ENCODE peak calls at places on chromosome 15, in nine cellular contexts. One of them, this sample, is unnamed.

GRCh38 chr15:27906802-27907201 is 192.3 kb downstream of the OCA2 start:
- DNase-seq in heart left ventricle: no peak
- DNase-seq in myocyte: no peak
- DNase-seq in effector CD4-positive, alpha-beta T cell: no peak
- DNase-seq in stimulated activated CD4-positive, alpha-beta T cell treated with anti-CD3 and anti-CD28 coated beads, Interleukin-4, amount 100 ng/mL, for 24 hours: no peak
- DNase-seq in body of pancreas: no peak
- DNase-seq in midbrain: no peak
- DNase-seq in activated CD8-positive, alpha-beta memory T cell treated with anti-CD3 and anti-CD28 coated beads, Interleukin-2, amount 50 U/mL, for 48 hours: no peak
- DNase-seq in adrenal gland: no peak
- DNase-seq in this sample: no peak

GRCh38 chr15:88002721-88003120 is 253.8 kb downstream of the NTRK3 start:
- DNase-seq in heart left ventricle: no peak
- DNase-seq in myocyte: no peak
- DNase-seq in effector CD4-positive, alpha-beta T cell: no peak
- DNase-seq in stimulated activated CD4-positive, alpha-beta T cell treated with anti-CD3 and anti-CD28 coated beads, Interleukin-4, amount 100 ng/mL, for 24 hours: no peak
- DNase-seq in body of pancreas: no peak
- DNase-seq in midbrain: no peak
- DNase-seq in activated CD8-positive, alpha-beta memory T cell treated with anti-CD3 and anti-CD28 coated beads, Interleukin-2, amount 50 U/mL, for 48 hours: no peak
- DNase-seq in adrenal gland: no peak
- DNase-seq in this sample: no peak

GRCh38 chr15:101013151-101013550 is 94.0 kb downstream of the LRRK1 start:
- DNase-seq in heart left ventricle: no peak
- DNase-seq in myocyte: no peak
- DNase-seq in effector CD4-positive, alpha-beta T cell: no peak
- DNase-seq in stimulated activated CD4-positive, alpha-beta T cell treated with anti-CD3 and anti-CD28 coated beads, Interleukin-4, amount 100 ng/mL, for 24 hours: no peak
- DNase-seq in body of pancreas: no peak
- DNase-seq in midbrain: no peak
- DNase-seq in activated CD8-positive, alpha-beta memory T cell treated with anti-CD3 and anti-CD28 coated beads, Interleukin-2, amount 50 U/mL, for 48 hours: peak; percentile 35
- DNase-seq in adrenal gland: no peak
- DNase-seq in this sample: peak; percentile 60

GRCh38 chr15:25170781-25171110 is 216.0 kb downstream of the SNRPN start:
- DNase-seq in heart left ventricle: peak; percentile 33
- DNase-seq in myocyte: no peak
- DNase-seq in effector CD4-positive, alpha-beta T cell: no peak
- DNase-seq in stimulated activated CD4-positive, alpha-beta T cell treated with anti-CD3 and anti-CD28 coated beads, Interleukin-4, amount 100 ng/mL, for 24 hours: no peak
- DNase-seq in body of pancreas: no peak
- DNase-seq in midbrain: no peak
- DNase-seq in activated CD8-positive, alpha-beta memory T cell treated with anti-CD3 and anti-CD28 coated beads, Interleukin-2, amount 50 U/mL, for 48 hours: no peak
- DNase-seq in adrenal gland: no peak
- DNase-seq in this sample: peak; percentile 54

GRCh38 chr15:100601628-100602063 is 338 bp downstream of the LINS1 start:
- DNase-seq in heart left ventricle: no peak
- DNase-seq in myocyte: no peak
- DNase-seq in effector CD4-positive, alpha-beta T cell: no peak
- DNase-seq in stimulated activated CD4-positive, alpha-beta T cell treated with anti-CD3 and anti-CD28 coated beads, Interleukin-4, amount 100 ng/mL, for 24 hours: no peak
- DNase-seq in body of pancreas: no peak
- DNase-seq in midbrain: no peak
- DNase-seq in activated CD8-positive, alpha-beta memory T cell treated with anti-CD3 and anti-CD28 coated beads, Interleukin-2, amount 50 U/mL, for 48 hours: no peak
- DNase-seq in adrenal gland: no peak
- DNase-seq in this sample: no peak

GRCh38 chr15:60507596-60508424 is 28.9 kb upstream of the ICE2 start:
- DNase-seq in heart left ventricle: no peak
- DNase-seq in myocyte: peak; percentile 68
- DNase-seq in effector CD4-positive, alpha-beta T cell: peak; percentile 38
- DNase-seq in stimulated activated CD4-positive, alpha-beta T cell treated with anti-CD3 and anti-CD28 coated beads, Interleukin-4, amount 100 ng/mL, for 24 hours: peak; percentile 61
- DNase-seq in body of pancreas: peak; percentile 64
- DNase-seq in midbrain: peak; percentile 62
- DNase-seq in activated CD8-positive, alpha-beta memory T cell treated with anti-CD3 and anti-CD28 coated beads, Interleukin-2, amount 50 U/mL, for 48 hours: no peak
- DNase-seq in adrenal gland: peak; percentile 48
- DNase-seq in this sample: no peak

GRCh38 chr15:40379853-40380252 is 2.7 kb upstream of the KNSTRN start:
- DNase-seq in heart left ventricle: no peak
- DNase-seq in myocyte: peak; percentile 100
- DNase-seq in effector CD4-positive, alpha-beta T cell: no peak
- DNase-seq in stimulated activated CD4-positive, alpha-beta T cell treated with anti-CD3 and anti-CD28 coated beads, Interleukin-4, amount 100 ng/mL, for 24 hours: no peak
- DNase-seq in body of pancreas: peak; percentile 71
- DNase-seq in midbrain: no peak
- DNase-seq in activated CD8-positive, alpha-beta memory T cell treated with anti-CD3 and anti-CD28 coated beads, Interleukin-2, amount 50 U/mL, for 48 hours: no peak
- DNase-seq in adrenal gland: peak; percentile 91
- DNase-seq in this sample: no peak

GRCh38 chr15:24954783-24955548 is at the start of the genes SNRPN and SNURF:
- DNase-seq in heart left ventricle: peak; percentile 90
- DNase-seq in myocyte: peak; percentile 83
- DNase-seq in effector CD4-positive, alpha-beta T cell: peak; percentile 48
- DNase-seq in stimulated activated CD4-positive, alpha-beta T cell treated with anti-CD3 and anti-CD28 coated beads, Interleukin-4, amount 100 ng/mL, for 24 hours: peak; percentile 62
- DNase-seq in body of pancreas: peak; percentile 74
- DNase-seq in midbrain: peak; percentile 62
- DNase-seq in activated CD8-positive, alpha-beta memory T cell treated with anti-CD3 and anti-CD28 coated beads, Interleukin-2, amount 50 U/mL, for 48 hours: peak; percentile 81
- DNase-seq in adrenal gland: peak; percentile 83
- DNase-seq in this sample: peak; percentile 79

GRCh38 chr15:59688383-59688887 is 685 bp downstream of the BNIP2 start:
- DNase-seq in heart left ventricle: no peak
- DNase-seq in myocyte: no peak
- DNase-seq in effector CD4-positive, alpha-beta T cell: peak; percentile 26
- DNase-seq in stimulated activated CD4-positive, alpha-beta T cell treated with anti-CD3 and anti-CD28 coated beads, Interleukin-4, amount 100 ng/mL, for 24 hours: peak; percentile 17
- DNase-seq in body of pancreas: no peak
- DNase-seq in midbrain: no peak
- DNase-seq in activated CD8-positive, alpha-beta memory T cell treated with anti-CD3 and anti-CD28 coated beads, Interleukin-2, amount 50 U/mL, for 48 hours: no peak
- DNase-seq in adrenal gland: peak; percentile 53
- DNase-seq in this sample: no peak

GRCh38 chr15:31396881-31397560 is 70.4 kb downstream of the KLF13 start:
- DNase-seq in heart left ventricle: peak; percentile 95
- DNase-seq in myocyte: peak; percentile 59
- DNase-seq in effector CD4-positive, alpha-beta T cell: no peak
- DNase-seq in stimulated activated CD4-positive, alpha-beta T cell treated with anti-CD3 and anti-CD28 coated beads, Interleukin-4, amount 100 ng/mL, for 24 hours: peak; percentile 2
- DNase-seq in body of pancreas: peak; percentile 96
- DNase-seq in midbrain: peak; percentile 36
- DNase-seq in activated CD8-positive, alpha-beta memory T cell treated with anti-CD3 and anti-CD28 coated beads, Interleukin-2, amount 50 U/mL, for 48 hours: no peak
- DNase-seq in adrenal gland: peak; percentile 67
- DNase-seq in this sample: peak; percentile 77

GRCh38 chr15:40879609-40880008 is 5.6 kb upstream of the RHOV start:
- DNase-seq in heart left ventricle: no peak
- DNase-seq in myocyte: no peak
- DNase-seq in effector CD4-positive, alpha-beta T cell: no peak
- DNase-seq in stimulated activated CD4-positive, alpha-beta T cell treated with anti-CD3 and anti-CD28 coated beads, Interleukin-4, amount 100 ng/mL, for 24 hours: no peak
- DNase-seq in body of pancreas: no peak
- DNase-seq in midbrain: no peak
- DNase-seq in activated CD8-positive, alpha-beta memory T cell treated with anti-CD3 and anti-CD28 coated beads, Interleukin-2, amount 50 U/mL, for 48 hours: no peak
- DNase-seq in adrenal gland: no peak
- DNase-seq in this sample: no peak

GRCh38 chr15:91803260-91803659 is 50.2 kb upstream of the SLCO3A1 start:
- DNase-seq in heart left ventricle: no peak
- DNase-seq in myocyte: no peak
- DNase-seq in effector CD4-positive, alpha-beta T cell: no peak
- DNase-seq in stimulated activated CD4-positive, alpha-beta T cell treated with anti-CD3 and anti-CD28 coated beads, Interleukin-4, amount 100 ng/mL, for 24 hours: no peak
- DNase-seq in body of pancreas: no peak
- DNase-seq in midbrain: no peak
- DNase-seq in activated CD8-positive, alpha-beta memory T cell treated with anti-CD3 and anti-CD28 coated beads, Interleukin-2, amount 50 U/mL, for 48 hours: no peak
- DNase-seq in adrenal gland: no peak
- DNase-seq in this sample: no peak

GRCh38 chr15:73965094-73965729 is 26.9 kb downstream of the STOML1 start:
- DNase-seq in heart left ventricle: no peak
- DNase-seq in myocyte: peak; percentile 41
- DNase-seq in effector CD4-positive, alpha-beta T cell: no peak
- DNase-seq in stimulated activated CD4-positive, alpha-beta T cell treated with anti-CD3 and anti-CD28 coated beads, Interleukin-4, amount 100 ng/mL, for 24 hours: peak; percentile 74
- DNase-seq in body of pancreas: no peak
- DNase-seq in midbrain: no peak
- DNase-seq in activated CD8-positive, alpha-beta memory T cell treated with anti-CD3 and anti-CD28 coated beads, Interleukin-2, amount 50 U/mL, for 48 hours: peak; percentile 72
- DNase-seq in adrenal gland: peak; percentile 12
- DNase-seq in this sample: no peak

GRCh38 chr15:33242165-33242564 is 47.7 kb upstream of the FMN1 start:
- DNase-seq in heart left ventricle: no peak
- DNase-seq in myocyte: no peak
- DNase-seq in effector CD4-positive, alpha-beta T cell: no peak
- DNase-seq in stimulated activated CD4-positive, alpha-beta T cell treated with anti-CD3 and anti-CD28 coated beads, Interleukin-4, amount 100 ng/mL, for 24 hours: peak; percentile 9
- DNase-seq in body of pancreas: no peak
- DNase-seq in midbrain: no peak
- DNase-seq in activated CD8-positive, alpha-beta memory T cell treated with anti-CD3 and anti-CD28 coated beads, Interleukin-2, amount 50 U/mL, for 48 hours: no peak
- DNase-seq in adrenal gland: no peak
- DNase-seq in this sample: no peak

GRCh38 chr15:50531763-50532162 is 14.7 kb downstream of the USP50 start:
- DNase-seq in heart left ventricle: no peak
- DNase-seq in myocyte: no peak
- DNase-seq in effector CD4-positive, alpha-beta T cell: no peak
- DNase-seq in stimulated activated CD4-positive, alpha-beta T cell treated with anti-CD3 and anti-CD28 coated beads, Interleukin-4, amount 100 ng/mL, for 24 hours: no peak
- DNase-seq in body of pancreas: no peak
- DNase-seq in midbrain: no peak
- DNase-seq in activated CD8-positive, alpha-beta memory T cell treated with anti-CD3 and anti-CD28 coated beads, Interleukin-2, amount 50 U/mL, for 48 hours: no peak
- DNase-seq in adrenal gland: no peak
- DNase-seq in this sample: no peak

GRCh38 chr15:38072007-38072506 is 137.6 kb downstream of the TMCO5A start:
- DNase-seq in heart left ventricle: no peak
- DNase-seq in myocyte: no peak
- DNase-seq in effector CD4-positive, alpha-beta T cell: no peak
- DNase-seq in stimulated activated CD4-positive, alpha-beta T cell treated with anti-CD3 and anti-CD28 coated beads, Interleukin-4, amount 100 ng/mL, for 24 hours: no peak
- DNase-seq in body of pancreas: no peak
- DNase-seq in midbrain: no peak
- DNase-seq in activated CD8-positive, alpha-beta memory T cell treated with anti-CD3 and anti-CD28 coated beads, Interleukin-2, amount 50 U/mL, for 48 hours: no peak
- DNase-seq in adrenal gland: peak; percentile 60
- DNase-seq in this sample: no peak

GRCh38 chr15:95994418-95994817 is 336.1 kb upstream of the NR2F2 start:
- DNase-seq in heart left ventricle: no peak
- DNase-seq in myocyte: peak; percentile 12
- DNase-seq in effector CD4-positive, alpha-beta T cell: no peak
- DNase-seq in stimulated activated CD4-positive, alpha-beta T cell treated with anti-CD3 and anti-CD28 coated beads, Interleukin-4, amount 100 ng/mL, for 24 hours: no peak
- DNase-seq in body of pancreas: no peak
- DNase-seq in midbrain: no peak
- DNase-seq in activated CD8-positive, alpha-beta memory T cell treated with anti-CD3 and anti-CD28 coated beads, Interleukin-2, amount 50 U/mL, for 48 hours: no peak
- DNase-seq in adrenal gland: no peak
- DNase-seq in this sample: no peak

GRCh38 chr15:47795864-47796263 is 78.6 kb downstream of the SEMA6D start:
- DNase-seq in heart left ventricle: no peak
- DNase-seq in myocyte: no peak
- DNase-seq in effector CD4-positive, alpha-beta T cell: no peak
- DNase-seq in stimulated activated CD4-positive, alpha-beta T cell treated with anti-CD3 and anti-CD28 coated beads, Interleukin-4, amount 100 ng/mL, for 24 hours: no peak
- DNase-seq in body of pancreas: no peak
- DNase-seq in midbrain: no peak
- DNase-seq in activated CD8-positive, alpha-beta memory T cell treated with anti-CD3 and anti-CD28 coated beads, Interleukin-2, amount 50 U/mL, for 48 hours: no peak
- DNase-seq in adrenal gland: no peak
- DNase-seq in this sample: no peak

GRCh38 chr15:40782609-40783227 is 12.9 kb downstream of the C15orf62 start:
- DNase-seq in heart left ventricle: no peak
- DNase-seq in myocyte: no peak
- DNase-seq in effector CD4-positive, alpha-beta T cell: peak; percentile 77
- DNase-seq in stimulated activated CD4-positive, alpha-beta T cell treated with anti-CD3 and anti-CD28 coated beads, Interleukin-4, amount 100 ng/mL, for 24 hours: peak; percentile 81
- DNase-seq in body of pancreas: peak; percentile 84
- DNase-seq in midbrain: no peak
- DNase-seq in activated CD8-positive, alpha-beta memory T cell treated with anti-CD3 and anti-CD28 coated beads, Interleukin-2, amount 50 U/mL, for 48 hours: peak; percentile 87
- DNase-seq in adrenal gland: peak; percentile 57
- DNase-seq in this sample: peak; percentile 81

GRCh38 chr15:44427756-44428724 is 611 bp downstream of the CTDSPL2 start:
- DNase-seq in heart left ventricle: no peak
- DNase-seq in myocyte: peak; percentile 65
- DNase-seq in effector CD4-positive, alpha-beta T cell: no peak
- DNase-seq in stimulated activated CD4-positive, alpha-beta T cell treated with anti-CD3 and anti-CD28 coated beads, Interleukin-4, amount 100 ng/mL, for 24 hours: no peak
- DNase-seq in body of pancreas: peak; percentile 71
- DNase-seq in midbrain: no peak
- DNase-seq in activated CD8-positive, alpha-beta memory T cell treated with anti-CD3 and anti-CD28 coated beads, Interleukin-2, amount 50 U/mL, for 48 hours: no peak
- DNase-seq in adrenal gland: peak; percentile 78
- DNase-seq in this sample: no peak

GRCh38 chr15:56763496-56763895 is 30.2 kb upstream of the ZNF280D start:
- DNase-seq in heart left ventricle: no peak
- DNase-seq in myocyte: no peak
- DNase-seq in effector CD4-positive, alpha-beta T cell: no peak
- DNase-seq in stimulated activated CD4-positive, alpha-beta T cell treated with anti-CD3 and anti-CD28 coated beads, Interleukin-4, amount 100 ng/mL, for 24 hours: no peak
- DNase-seq in body of pancreas: no peak
- DNase-seq in midbrain: no peak
- DNase-seq in activated CD8-positive, alpha-beta memory T cell treated with anti-CD3 and anti-CD28 coated beads, Interleukin-2, amount 50 U/mL, for 48 hours: no peak
- DNase-seq in adrenal gland: no peak
- DNase-seq in this sample: no peak

GRCh38 chr15:95087253-95087609 is 855.9 kb downstream of the MCTP2 start:
- DNase-seq in heart left ventricle: no peak
- DNase-seq in myocyte: no peak
- DNase-seq in effector CD4-positive, alpha-beta T cell: no peak
- DNase-seq in stimulated activated CD4-positive, alpha-beta T cell treated with anti-CD3 and anti-CD28 coated beads, Interleukin-4, amount 100 ng/mL, for 24 hours: no peak
- DNase-seq in body of pancreas: no peak
- DNase-seq in midbrain: no peak
- DNase-seq in activated CD8-positive, alpha-beta memory T cell treated with anti-CD3 and anti-CD28 coated beads, Interleukin-2, amount 50 U/mL, for 48 hours: no peak
- DNase-seq in adrenal gland: no peak
- DNase-seq in this sample: no peak

GRCh38 chr15:82951472-82952155 is 906 bp downstream of the HOMER2 start:
- DNase-seq in heart left ventricle: no peak
- DNase-seq in myocyte: no peak
- DNase-seq in effector CD4-positive, alpha-beta T cell: no peak
- DNase-seq in stimulated activated CD4-positive, alpha-beta T cell treated with anti-CD3 and anti-CD28 coated beads, Interleukin-4, amount 100 ng/mL, for 24 hours: no peak
- DNase-seq in body of pancreas: peak; percentile 29
- DNase-seq in midbrain: no peak
- DNase-seq in activated CD8-positive, alpha-beta memory T cell treated with anti-CD3 and anti-CD28 coated beads, Interleukin-2, amount 50 U/mL, for 48 hours: no peak
- DNase-seq in adrenal gland: no peak
- DNase-seq in this sample: no peak

GRCh38 chr15:75468908-75469307 is 17.4 kb upstream of the SIN3A start:
- DNase-seq in heart left ventricle: no peak
- DNase-seq in myocyte: no peak
- DNase-seq in effector CD4-positive, alpha-beta T cell: no peak
- DNase-seq in stimulated activated CD4-positive, alpha-beta T cell treated with anti-CD3 and anti-CD28 coated beads, Interleukin-4, amount 100 ng/mL, for 24 hours: no peak
- DNase-seq in body of pancreas: no peak
- DNase-seq in midbrain: no peak
- DNase-seq in activated CD8-positive, alpha-beta memory T cell treated with anti-CD3 and anti-CD28 coated beads, Interleukin-2, amount 50 U/mL, for 48 hours: no peak
- DNase-seq in adrenal gland: no peak
- DNase-seq in this sample: no peak

GRCh38 chr15:75428152-75428551 is 23.3 kb downstream of the SIN3A start:
- DNase-seq in heart left ventricle: no peak
- DNase-seq in myocyte: no peak
- DNase-seq in effector CD4-positive, alpha-beta T cell: no peak
- DNase-seq in stimulated activated CD4-positive, alpha-beta T cell treated with anti-CD3 and anti-CD28 coated beads, Interleukin-4, amount 100 ng/mL, for 24 hours: no peak
- DNase-seq in body of pancreas: no peak
- DNase-seq in midbrain: no peak
- DNase-seq in activated CD8-positive, alpha-beta memory T cell treated with anti-CD3 and anti-CD28 coated beads, Interleukin-2, amount 50 U/mL, for 48 hours: no peak
- DNase-seq in adrenal gland: no peak
- DNase-seq in this sample: no peak

GRCh38 chr15:25803036-25803435 is 60.1 kb downstream of the ATP10A start:
- DNase-seq in heart left ventricle: peak; percentile 33
- DNase-seq in myocyte: no peak
- DNase-seq in effector CD4-positive, alpha-beta T cell: no peak
- DNase-seq in stimulated activated CD4-positive, alpha-beta T cell treated with anti-CD3 and anti-CD28 coated beads, Interleukin-4, amount 100 ng/mL, for 24 hours: no peak
- DNase-seq in body of pancreas: no peak
- DNase-seq in midbrain: no peak
- DNase-seq in activated CD8-positive, alpha-beta memory T cell treated with anti-CD3 and anti-CD28 coated beads, Interleukin-2, amount 50 U/mL, for 48 hours: no peak
- DNase-seq in adrenal gland: no peak
- DNase-seq in this sample: no peak

GRCh38 chr15:51760805-51761204 is 9.4 kb downstream of the TMOD2 start:
- DNase-seq in heart left ventricle: no peak
- DNase-seq in myocyte: no peak
- DNase-seq in effector CD4-positive, alpha-beta T cell: no peak
- DNase-seq in stimulated activated CD4-positive, alpha-beta T cell treated with anti-CD3 and anti-CD28 coated beads, Interleukin-4, amount 100 ng/mL, for 24 hours: no peak
- DNase-seq in body of pancreas: no peak
- DNase-seq in midbrain: no peak
- DNase-seq in activated CD8-positive, alpha-beta memory T cell treated with anti-CD3 and anti-CD28 coated beads, Interleukin-2, amount 50 U/mL, for 48 hours: no peak
- DNase-seq in adrenal gland: no peak
- DNase-seq in this sample: no peak

GRCh38 chr15:82838096-82838735 is 28.8 kb downstream of the WHAMM start:
- DNase-seq in heart left ventricle: no peak
- DNase-seq in myocyte: no peak
- DNase-seq in effector CD4-positive, alpha-beta T cell: no peak
- DNase-seq in stimulated activated CD4-positive, alpha-beta T cell treated with anti-CD3 and anti-CD28 coated beads, Interleukin-4, amount 100 ng/mL, for 24 hours: no peak
- DNase-seq in body of pancreas: no peak
- DNase-seq in midbrain: no peak
- DNase-seq in activated CD8-positive, alpha-beta memory T cell treated with anti-CD3 and anti-CD28 coated beads, Interleukin-2, amount 50 U/mL, for 48 hours: no peak
- DNase-seq in adrenal gland: no peak
- DNase-seq in this sample: no peak

GRCh38 chr15:38860253-38860652 is 295.6 kb upstream of the RASGRP1 start:
- DNase-seq in heart left ventricle: no peak
- DNase-seq in myocyte: no peak
- DNase-seq in effector CD4-positive, alpha-beta T cell: no peak
- DNase-seq in stimulated activated CD4-positive, alpha-beta T cell treated with anti-CD3 and anti-CD28 coated beads, Interleukin-4, amount 100 ng/mL, for 24 hours: no peak
- DNase-seq in body of pancreas: peak; percentile 17
- DNase-seq in midbrain: no peak
- DNase-seq in activated CD8-positive, alpha-beta memory T cell treated with anti-CD3 and anti-CD28 coated beads, Interleukin-2, amount 50 U/mL, for 48 hours: no peak
- DNase-seq in adrenal gland: no peak
- DNase-seq in this sample: no peak

GRCh38 chr15:93420050-93420452 is 331.0 kb upstream of the RGMA start:
- DNase-seq in heart left ventricle: no peak
- DNase-seq in myocyte: no peak
- DNase-seq in effector CD4-positive, alpha-beta T cell: no peak
- DNase-seq in stimulated activated CD4-positive, alpha-beta T cell treated with anti-CD3 and anti-CD28 coated beads, Interleukin-4, amount 100 ng/mL, for 24 hours: no peak
- DNase-seq in body of pancreas: no peak
- DNase-seq in midbrain: no peak
- DNase-seq in activated CD8-positive, alpha-beta memory T cell treated with anti-CD3 and anti-CD28 coated beads, Interleukin-2, amount 50 U/mL, for 48 hours: no peak
- DNase-seq in adrenal gland: no peak
- DNase-seq in this sample: no peak

GRCh38 chr15:78434134-78434533 is 3.9 kb upstream of the IREB2 start:
- DNase-seq in heart left ventricle: no peak
- DNase-seq in myocyte: no peak
- DNase-seq in effector CD4-positive, alpha-beta T cell: no peak
- DNase-seq in stimulated activated CD4-positive, alpha-beta T cell treated with anti-CD3 and anti-CD28 coated beads, Interleukin-4, amount 100 ng/mL, for 24 hours: no peak
- DNase-seq in body of pancreas: no peak
- DNase-seq in midbrain: no peak
- DNase-seq in activated CD8-positive, alpha-beta memory T cell treated with anti-CD3 and anti-CD28 coated beads, Interleukin-2, amount 50 U/mL, for 48 hours: peak; percentile 13
- DNase-seq in adrenal gland: no peak
- DNase-seq in this sample: no peak

This sample was measured in type B pancreatic cell.